ENCODE peak calls at places on chromosomes 6 and 20, in four cellular contexts. One of them, this sample, is unnamed.

GRCh38 chr20:63378115-63378429 is 16.9 kb upstream of the CHRNA4 start:
- DNase-seq in HL-60: no peak
- DNase-seq in GM12891: no peak
- DNase-seq in K562: no peak
- DNase-seq in this sample: no peak

GRCh38 chr6:25447570-25447929 is 168.4 kb downstream of the CARMIL1 start:
- DNase-seq in K562: no peak
- DNase-seq in HL-60: peak
- DNase-seq in GM12891: no peak
- DNase-seq in this sample: no peak

GRCh38 chr6:79964607-79965081 is 17.3 kb upstream of the ELOVL4 start:
- DNase-seq in HL-60: no peak
- DNase-seq in GM12891: no peak
- DNase-seq in K562: no peak
- DNase-seq in this sample: no peak

GRCh38 chr20:44967207-44967807 is 995 bp downstream of the STK4 start:
- DNase-seq in K562: no peak
- DNase-seq in GM12891: no peak
- DNase-seq in HL-60: peak
- DNase-seq in this sample: no peak

GRCh38 chr20:32332614-32333013 is 25.5 kb upstream of the ASXL1 start:
- DNase-seq in GM12891: no peak
- DNase-seq in K562: no peak
- DNase-seq in HL-60: no peak
- DNase-seq in this sample: no peak

GRCh38 chr6:157864185-157864761 is 41.2 kb downstream of the SNX9 start:
- DNase-seq in K562: no peak
- DNase-seq in HL-60: no peak
- DNase-seq in GM12891: no peak
- DNase-seq in this sample: no peak

GRCh38 chr6:2850480-2851150 is 9.0 kb upstream of the SERPINB1 start:
- DNase-seq in HL-60: no peak
- DNase-seq in K562: no peak
- DNase-seq in GM12891: no peak
- DNase-seq in this sample: no peak

GRCh38 chr20:51500936-51501335 is 41.6 kb downstream of the NFATC2 start:
- DNase-seq in HL-60: no peak
- DNase-seq in K562: no peak
- DNase-seq in GM12891: no peak
- DNase-seq in this sample: no peak

GRCh38 chr6:102075539-102075938 is 682.0 kb downstream of the GRIK2 start:
- DNase-seq in GM12891: no peak
- DNase-seq in K562: no peak
- DNase-seq in HL-60: no peak
- DNase-seq in this sample: no peak

GRCh38 chr20:8578191-8578690 is 446.2 kb downstream of the PLCB1 start:
- DNase-seq in K562: no peak
- DNase-seq in HL-60: no peak
- DNase-seq in GM12891: no peak
- DNase-seq in this sample: no peak

GRCh38 chr6:3228791-3229565 is 1.5 kb upstream of the TUBB2B start:
- DNase-seq in K562: no peak
- DNase-seq in HL-60: no peak
- DNase-seq in GM12891: no peak
- DNase-seq in this sample: no peak

GRCh38 chr6:37479266-37479854 is 20.3 kb downstream of the CCDC167 start:
- DNase-seq in HL-60: no peak
- DNase-seq in GM12891: no peak
- DNase-seq in K562: no peak
- DNase-seq in this sample: no peak

GRCh38 chr6:193773-194310 is 98.4 kb upstream of the DUSP22 start:
- DNase-seq in HL-60: no peak
- DNase-seq in GM12891: no peak
- DNase-seq in K562: no peak
- DNase-seq in this sample: peak

GRCh38 chr6:166626177-166627038 is 643 bp downstream of the RPS6KA2 start:
- DNase-seq in HL-60: no peak
- DNase-seq in K562: no peak
- DNase-seq in GM12891: peak
- DNase-seq in this sample: no peak

GRCh38 chr6:43699564-43700186 is 12.1 kb upstream of the MRPS18A start:
- DNase-seq in K562: no peak
- DNase-seq in HL-60: no peak
- DNase-seq in GM12891: no peak
- DNase-seq in this sample: no peak

GRCh38 chr6:157551041-157551832 is 170.2 kb downstream of the ZDHHC14 start:
- DNase-seq in GM12891: no peak
- DNase-seq in HL-60: no peak
- DNase-seq in K562: no peak
- DNase-seq in this sample: no peak

GRCh38 chr6:104940881-104941693 is 15.8 kb upstream of the LIN28B start:
- DNase-seq in HL-60: no peak
- DNase-seq in K562: peak
- DNase-seq in GM12891: peak
- DNase-seq in this sample: no peak

GRCh38 chr6:117548797-117549301 is 53.5 kb downstream of the GOPC start:
- DNase-seq in GM12891: no peak
- DNase-seq in HL-60: no peak
- DNase-seq in K562: no peak
- DNase-seq in this sample: no peak

GRCh38 chr6:158765509-158766068 is 53.6 kb downstream of the EZR start:
- DNase-seq in GM12891: no peak
- DNase-seq in K562: no peak
- DNase-seq in HL-60: no peak
- DNase-seq in this sample: no peak

GRCh38 chr20:61161649-61162210 is 90.3 kb upstream of the CDH4 start:
- DNase-seq in HL-60: no peak
- DNase-seq in GM12891: no peak
- DNase-seq in K562: no peak
- DNase-seq in this sample: no peak

GRCh38 chr6:117276778-117277177 is 11.4 kb downstream of the VGLL2 start:
- DNase-seq in GM12891: no peak
- DNase-seq in HL-60: no peak
- DNase-seq in K562: no peak
- DNase-seq in this sample: no peak

DNA sequence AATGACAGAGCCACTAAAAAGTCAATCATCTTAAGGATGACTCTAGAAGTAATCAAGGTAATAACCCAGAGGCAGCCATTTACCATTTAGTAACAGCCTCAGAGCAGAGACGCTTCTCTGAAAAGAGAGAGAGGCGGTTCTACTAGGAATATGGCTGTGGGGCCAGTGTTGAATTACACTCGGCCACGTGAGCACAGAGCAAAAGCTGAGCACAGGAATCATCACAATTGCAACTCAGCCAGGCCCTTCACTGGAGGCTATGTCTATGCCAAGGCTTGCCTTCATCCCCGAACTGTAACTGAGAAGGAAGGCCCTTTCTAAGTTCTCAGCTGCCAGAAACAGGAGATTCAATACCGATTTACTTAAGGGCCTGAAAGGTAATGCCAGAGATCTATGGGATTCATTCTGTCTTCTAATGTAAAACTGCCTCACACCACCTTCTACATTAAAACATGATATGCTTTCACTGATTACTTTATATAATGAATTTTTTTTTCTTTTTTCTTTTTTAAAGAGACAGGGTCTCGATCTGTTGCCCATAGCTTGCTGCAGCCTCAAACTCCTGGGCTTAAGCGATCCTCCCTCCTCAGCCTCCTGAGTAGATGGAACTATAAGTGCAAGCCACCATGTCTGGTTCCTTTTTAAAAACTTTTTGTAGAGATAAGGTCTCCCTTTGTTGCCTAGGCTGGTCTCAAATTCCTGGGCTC is 67.6 kb downstream of the NUDT3 start:
- DNase-seq in HL-60: no peak
- DNase-seq in GM12891: no peak
- DNase-seq in K562: no peak
- DNase-seq in this sample: no peak
- TF ChIP-seq SPI1 in HL-60: no peak
- TF ChIP-seq SPI1 in GM12891: no peak
- TF ChIP-seq SPI1 in K562: no peak
- TF ChIP-seq SPI1 in this sample: no peak

GRCh38 chr20:50017576-50018248 is 34.9 kb downstream of the SNAI1 start:
- DNase-seq in K562: no peak
- DNase-seq in GM12891: no peak
- DNase-seq in HL-60: no peak
- DNase-seq in this sample: no peak

GRCh38 chr20:50020283-50020682 is 37.5 kb downstream of the SNAI1 start:
- DNase-seq in GM12891: no peak
- DNase-seq in K562: no peak
- DNase-seq in HL-60: no peak
- DNase-seq in this sample: no peak

GRCh38 chr20:50022676-50023075 is 39.9 kb downstream of the SNAI1 start:
- DNase-seq in GM12891: no peak
- DNase-seq in HL-60: no peak
- DNase-seq in K562: no peak
- DNase-seq in this sample: no peak

GRCh38 chr20:50017160-50017559 is 34.4 kb downstream of the SNAI1 start:
- DNase-seq in K562: no peak
- DNase-seq in HL-60: no peak
- DNase-seq in GM12891: no peak
- DNase-seq in this sample: no peak

GRCh38 chr20:50019466-50020256 is 36.9 kb downstream of the SNAI1 start:
- DNase-seq in HL-60: no peak
- DNase-seq in GM12891: no peak
- DNase-seq in K562: no peak
- DNase-seq in this sample: no peak
- TF ChIP-seq SPI1 in HL-60: no peak
- TF ChIP-seq SPI1 in GM12891: no peak
- TF ChIP-seq SPI1 in K562: no peak
- TF ChIP-seq SPI1 in this sample: no peak

DNA sequence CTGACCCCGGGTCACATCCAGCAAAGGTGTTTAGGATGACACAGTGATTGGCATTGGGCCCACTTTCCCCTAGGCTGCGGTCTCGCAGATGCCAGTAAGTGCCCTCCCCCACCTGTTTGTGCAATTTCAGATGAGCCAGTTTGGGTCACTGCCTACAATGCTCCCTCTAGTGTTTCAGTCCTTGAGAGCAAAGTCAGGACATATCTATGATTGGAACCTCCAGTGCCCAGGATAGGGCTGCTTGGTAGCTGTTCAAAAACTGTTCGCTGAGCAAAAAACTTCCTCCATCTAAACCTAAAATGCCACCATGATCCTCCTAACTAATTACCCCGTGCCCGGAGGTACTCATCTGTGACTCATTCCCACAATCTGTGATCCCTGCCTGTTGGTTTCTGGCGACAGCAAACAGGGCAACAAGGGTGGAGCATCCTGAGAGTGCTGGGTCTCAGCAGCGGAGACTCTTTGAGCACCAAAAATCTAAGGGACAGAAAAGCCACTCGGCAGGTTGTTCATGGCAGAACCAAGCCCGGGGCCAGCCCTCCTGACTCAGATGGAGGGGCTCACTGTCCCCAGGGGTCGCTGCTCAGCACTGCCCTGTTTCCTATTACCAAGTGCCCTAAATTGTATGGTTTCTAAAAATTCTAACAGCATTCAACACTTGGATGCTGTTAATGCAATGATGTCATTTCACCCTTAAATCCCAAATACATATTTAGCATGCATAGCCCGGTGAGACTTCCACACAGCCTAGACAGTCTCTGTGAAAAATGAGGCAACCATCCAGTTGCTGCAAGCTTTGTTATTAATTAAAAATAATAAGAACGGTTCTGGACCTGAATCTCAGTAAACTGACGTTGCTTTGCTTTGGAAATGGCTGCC is 5.0 kb downstream of the VSX1 start:
- DNase-seq in K562: no peak
- DNase-seq in HL-60: no peak
- DNase-seq in GM12891: no peak
- DNase-seq in this sample: no peak
- TF ChIP-seq SPI1 in K562: no peak
- TF ChIP-seq SPI1 in HL-60: no peak
- TF ChIP-seq SPI1 in GM12891: no peak
- TF ChIP-seq SPI1 in this sample: no peak

GRCh38 chr6:13687917-13688351 is 23.7 kb downstream of the RANBP9 start:
- DNase-seq in GM12891: no peak
- DNase-seq in K562: no peak
- DNase-seq in HL-60: no peak
- DNase-seq in this sample: no peak

GRCh38 chr6:13694562-13694961 is 17.1 kb downstream of the RANBP9 start:
- DNase-seq in K562: no peak
- DNase-seq in GM12891: no peak
- DNase-seq in HL-60: no peak
- DNase-seq in this sample: no peak

GRCh38 chr6:13695217-13695616 is 16.4 kb downstream of the RANBP9 start:
- DNase-seq in GM12891: no peak
- DNase-seq in HL-60: no peak
- DNase-seq in K562: no peak
- DNase-seq in this sample: no peak

GRCh38 chr6:13688692-13689196 is 22.9 kb downstream of the RANBP9 start:
- DNase-seq in HL-60: no peak
- DNase-seq in K562: no peak
- DNase-seq in GM12891: no peak
- DNase-seq in this sample: no peak

GRCh38 chr6:13689511-13690256 is 22.0 kb downstream of the RANBP9 start:
- DNase-seq in HL-60: no peak
- DNase-seq in GM12891: no peak
- DNase-seq in K562: no peak
- DNase-seq in this sample: no peak
- TF ChIP-seq SPI1 in HL-60: no peak
- TF ChIP-seq SPI1 in GM12891: no peak
- TF ChIP-seq SPI1 in K562: no peak
- TF ChIP-seq SPI1 in this sample: no peak

GRCh38 chr6:34496103-34496685 is 30.3 kb downstream of the PACSIN1 start:
- DNase-seq in HL-60: no peak
- DNase-seq in GM12891: no peak
- DNase-seq in K562: no peak
- DNase-seq in this sample: no peak
- TF ChIP-seq SPI1 in HL-60: no peak
- TF ChIP-seq SPI1 in GM12891: no peak
- TF ChIP-seq SPI1 in K562: no peak
- TF ChIP-seq SPI1 in this sample: no peak